ENCODE peak calls at places on chromosomes 16 and 17, in seven cellular contexts. One of them, this sample, is unnamed.

GRCh38 chr17:3911271-3912053 is 4.8 kb downstream of the P2RX1 start:
- DNase-seq in C1 segment of cervical spinal cord: no peak
- DNase-seq in HuH-7: no peak
- DNase-seq in adrenal gland: no peak
- DNase-seq in EH: no peak
- DNase-seq in fibroblast of mammary gland: no peak
- DNase-seq in amniotic stem cell: no peak
- DNase-seq in this sample: no peak

GRCh38 chr17:17523001-17523713 is 27.0 kb upstream of the RASD1 start:
- DNase-seq in C1 segment of cervical spinal cord: no peak
- DNase-seq in HuH-7: no peak
- DNase-seq in adrenal gland: no peak
- DNase-seq in EH: no peak
- DNase-seq in fibroblast of mammary gland: no peak
- DNase-seq in amniotic stem cell: no peak
- DNase-seq in this sample: no peak

GRCh38 chr17:58332720-58333395 is 4.3 kb upstream of the TSPOAP1 start:
- DNase-seq in C1 segment of cervical spinal cord: no peak
- DNase-seq in HuH-7: no peak
- DNase-seq in adrenal gland: no peak
- DNase-seq in EH: no peak
- DNase-seq in fibroblast of mammary gland: no peak
- DNase-seq in amniotic stem cell: no peak
- DNase-seq in this sample: no peak

GRCh38 chr17:55770220-55770870 is 19.5 kb downstream of the PCTP start:
- DNase-seq in C1 segment of cervical spinal cord: no peak
- DNase-seq in HuH-7: peak; percentile 39
- DNase-seq in adrenal gland: no peak
- DNase-seq in EH: peak; percentile 70
- DNase-seq in fibroblast of mammary gland: peak; percentile 89
- DNase-seq in amniotic stem cell: peak; percentile 6
- DNase-seq in this sample: peak; percentile 66

GRCh38 chr17:49575524-49576120 is at the start of gene NXPH3:
- DNase-seq in C1 segment of cervical spinal cord: peak; percentile 25
- DNase-seq in HuH-7: peak; percentile 94
- DNase-seq in adrenal gland: peak; percentile 58
- DNase-seq in EH: peak; percentile 68
- DNase-seq in fibroblast of mammary gland: peak; percentile 33
- DNase-seq in amniotic stem cell: no peak
- DNase-seq in this sample: no peak

GRCh38 chr17:32752934-32753333 is 124.0 kb downstream of the MYO1D start:
- DNase-seq in C1 segment of cervical spinal cord: no peak
- DNase-seq in HuH-7: no peak
- DNase-seq in adrenal gland: no peak
- DNase-seq in EH: no peak
- DNase-seq in fibroblast of mammary gland: no peak
- DNase-seq in amniotic stem cell: no peak
- DNase-seq in this sample: no peak

GRCh38 chr17:48453447-48453846 is 23.4 kb upstream of the SKAP1 start:
- DNase-seq in C1 segment of cervical spinal cord: no peak
- DNase-seq in HuH-7: no peak
- DNase-seq in adrenal gland: no peak
- DNase-seq in EH: no peak
- DNase-seq in fibroblast of mammary gland: no peak
- DNase-seq in amniotic stem cell: no peak
- DNase-seq in this sample: no peak

GRCh38 chr17:48261297-48261880 is 153.8 kb downstream of the SNX11 start:
- DNase-seq in C1 segment of cervical spinal cord: no peak
- DNase-seq in HuH-7: peak; percentile 28
- DNase-seq in adrenal gland: no peak
- DNase-seq in EH: peak; percentile 19
- DNase-seq in fibroblast of mammary gland: peak; percentile 28
- DNase-seq in amniotic stem cell: no peak
- DNase-seq in this sample: peak; percentile 32

GRCh38 chr17:79071161-79071560 is 3.5 kb upstream of the ENGASE start:
- DNase-seq in C1 segment of cervical spinal cord: no peak
- DNase-seq in HuH-7: no peak
- DNase-seq in adrenal gland: no peak
- DNase-seq in EH: no peak
- DNase-seq in fibroblast of mammary gland: no peak
- DNase-seq in amniotic stem cell: no peak
- DNase-seq in this sample: no peak

GRCh38 chr17:43039646-43040045 is 14.6 kb downstream of the RND2 start:
- DNase-seq in C1 segment of cervical spinal cord: no peak
- DNase-seq in HuH-7: no peak
- DNase-seq in adrenal gland: no peak
- DNase-seq in EH: no peak
- DNase-seq in fibroblast of mammary gland: no peak
- DNase-seq in amniotic stem cell: no peak
- DNase-seq in this sample: no peak

GRCh38 chr17:20092973-20093626 is 83.9 kb downstream of the SPECC1 start:
- DNase-seq in C1 segment of cervical spinal cord: no peak
- DNase-seq in HuH-7: no peak
- DNase-seq in adrenal gland: no peak
- DNase-seq in EH: no peak
- DNase-seq in fibroblast of mammary gland: no peak
- DNase-seq in amniotic stem cell: no peak
- DNase-seq in this sample: no peak

GRCh38 chr16:19182487-19182886 is 14.4 kb downstream of the SYT17 start:
- DNase-seq in C1 segment of cervical spinal cord: no peak
- DNase-seq in HuH-7: no peak
- DNase-seq in adrenal gland: no peak
- DNase-seq in EH: no peak
- DNase-seq in fibroblast of mammary gland: no peak
- DNase-seq in amniotic stem cell: no peak
- DNase-seq in this sample: no peak

GRCh38 chr16:88842806-88843205 is 13.9 kb downstream of the GALNS start:
- DNase-seq in C1 segment of cervical spinal cord: no peak
- DNase-seq in HuH-7: no peak
- DNase-seq in adrenal gland: no peak
- DNase-seq in EH: no peak
- DNase-seq in fibroblast of mammary gland: no peak
- DNase-seq in amniotic stem cell: no peak
- DNase-seq in this sample: no peak

GRCh38 chr16:1559446-1559975 is 26.0 kb downstream of the TMEM204 start:
- DNase-seq in C1 segment of cervical spinal cord: no peak
- DNase-seq in HuH-7: no peak
- DNase-seq in adrenal gland: no peak
- DNase-seq in EH: no peak
- DNase-seq in fibroblast of mammary gland: no peak
- DNase-seq in amniotic stem cell: no peak
- DNase-seq in this sample: no peak

GRCh38 chr16:9602201-9602600 is 510.8 kb downstream of the HAPSTR1 start:
- DNase-seq in C1 segment of cervical spinal cord: no peak
- DNase-seq in HuH-7: no peak
- DNase-seq in adrenal gland: no peak
- DNase-seq in EH: no peak
- DNase-seq in fibroblast of mammary gland: no peak
- DNase-seq in amniotic stem cell: no peak
- DNase-seq in this sample: no peak

GRCh38 chr16:19123535-19124178 is 9.9 kb downstream of the ITPRIPL2 start:
- DNase-seq in C1 segment of cervical spinal cord: no peak
- DNase-seq in HuH-7: no peak
- DNase-seq in adrenal gland: peak; percentile 60
- DNase-seq in EH: no peak
- DNase-seq in fibroblast of mammary gland: no peak
- DNase-seq in amniotic stem cell: no peak
- DNase-seq in this sample: no peak

GRCh38 chr17:19867094-19867653 is 562 bp downstream of the ULK2 start:
- DNase-seq in C1 segment of cervical spinal cord: peak; percentile 69
- DNase-seq in HuH-7: peak; percentile 66
- DNase-seq in adrenal gland: peak; percentile 71
- DNase-seq in EH: peak; percentile 72
- DNase-seq in fibroblast of mammary gland: peak; percentile 57
- DNase-seq in amniotic stem cell: no peak
- DNase-seq in this sample: peak; percentile 43

GRCh38 chr16:68756250-68757051 is 19.4 kb downstream of the CDH1 start:
- DNase-seq in C1 segment of cervical spinal cord: no peak
- DNase-seq in HuH-7: no peak
- DNase-seq in adrenal gland: no peak
- DNase-seq in EH: no peak
- DNase-seq in fibroblast of mammary gland: no peak
- DNase-seq in amniotic stem cell: no peak
- DNase-seq in this sample: no peak

GRCh38 chr17:7590743-7591142 is 849 bp upstream of the SOX15 start:
- DNase-seq in C1 segment of cervical spinal cord: no peak
- DNase-seq in HuH-7: no peak
- DNase-seq in adrenal gland: no peak
- DNase-seq in EH: peak; percentile 70
- DNase-seq in fibroblast of mammary gland: peak; percentile 65
- DNase-seq in amniotic stem cell: peak; percentile 45
- DNase-seq in this sample: peak; percentile 57

GRCh38 chr16:27470567-27471431 is 68.8 kb downstream of the IL21R start:
- DNase-seq in C1 segment of cervical spinal cord: no peak
- DNase-seq in HuH-7: no peak
- DNase-seq in adrenal gland: peak; percentile 78
- DNase-seq in EH: peak; percentile 81
- DNase-seq in fibroblast of mammary gland: peak; percentile 88
- DNase-seq in amniotic stem cell: no peak
- DNase-seq in this sample: peak; percentile 94

GRCh38 chr17:12667299-12667958 is 1.7 kb downstream of the MYOCD start:
- DNase-seq in C1 segment of cervical spinal cord: no peak
- DNase-seq in HuH-7: peak; percentile 66
- DNase-seq in adrenal gland: no peak
- DNase-seq in EH: peak; percentile 87
- DNase-seq in fibroblast of mammary gland: peak; percentile 72
- DNase-seq in amniotic stem cell: peak; percentile 52
- DNase-seq in this sample: peak; percentile 50

GRCh38 chr16:68642436-68643064 is 2.6 kb upstream of the CDH3 start:
- DNase-seq in C1 segment of cervical spinal cord: no peak
- DNase-seq in HuH-7: no peak
- DNase-seq in adrenal gland: no peak
- DNase-seq in EH: peak; percentile 48
- DNase-seq in fibroblast of mammary gland: no peak
- DNase-seq in amniotic stem cell: no peak
- DNase-seq in this sample: no peak

GRCh38 chr16:68744744-68745280 is 7.7 kb downstream of the CDH1 start:
- DNase-seq in C1 segment of cervical spinal cord: no peak
- DNase-seq in HuH-7: peak; percentile 74
- DNase-seq in adrenal gland: no peak
- DNase-seq in EH: no peak
- DNase-seq in fibroblast of mammary gland: no peak
- DNase-seq in amniotic stem cell: no peak
- DNase-seq in this sample: no peak

GRCh38 chr17:60356947-60357346 is 35.0 kb downstream of the USP32 start:
- DNase-seq in C1 segment of cervical spinal cord: no peak
- DNase-seq in HuH-7: no peak
- DNase-seq in adrenal gland: no peak
- DNase-seq in EH: peak; percentile 41
- DNase-seq in fibroblast of mammary gland: peak; percentile 37
- DNase-seq in amniotic stem cell: no peak
- DNase-seq in this sample: no peak

GRCh38 chr16:13793788-13794461 is 126.0 kb upstream of the ERCC4 start:
- DNase-seq in C1 segment of cervical spinal cord: peak; percentile 55
- DNase-seq in HuH-7: no peak
- DNase-seq in adrenal gland: no peak
- DNase-seq in EH: no peak
- DNase-seq in fibroblast of mammary gland: no peak
- DNase-seq in amniotic stem cell: no peak
- DNase-seq in this sample: no peak

GRCh38 chr16:54627616-54628015 is 303.0 kb upstream of the IRX5 start:
- DNase-seq in C1 segment of cervical spinal cord: no peak
- DNase-seq in HuH-7: no peak
- DNase-seq in adrenal gland: no peak
- DNase-seq in EH: no peak
- DNase-seq in fibroblast of mammary gland: peak; percentile 35
- DNase-seq in amniotic stem cell: no peak
- DNase-seq in this sample: peak; percentile 86

GRCh38 chr17:45234641-45235040 is 13.0 kb downstream of the FMNL1 start:
- DNase-seq in C1 segment of cervical spinal cord: no peak
- DNase-seq in HuH-7: peak; percentile 84
- DNase-seq in adrenal gland: no peak
- DNase-seq in EH: no peak
- DNase-seq in fibroblast of mammary gland: no peak
- DNase-seq in amniotic stem cell: no peak
- DNase-seq in this sample: no peak

GRCh38 chr17:77471984-77472836 is 331.4 kb downstream of the SEC14L1 start:
- DNase-seq in C1 segment of cervical spinal cord: peak; percentile 62
- DNase-seq in HuH-7: no peak
- DNase-seq in adrenal gland: no peak
- DNase-seq in EH: peak; percentile 82
- DNase-seq in fibroblast of mammary gland: peak; percentile 71
- DNase-seq in amniotic stem cell: no peak
- DNase-seq in this sample: peak; percentile 34

GRCh38 chr16:27529962-27530361 is 19.8 kb downstream of the GTF3C1 start:
- DNase-seq in C1 segment of cervical spinal cord: peak; percentile 7
- DNase-seq in HuH-7: no peak
- DNase-seq in adrenal gland: no peak
- DNase-seq in EH: peak; percentile 88
- DNase-seq in fibroblast of mammary gland: peak; percentile 76
- DNase-seq in amniotic stem cell: no peak
- DNase-seq in this sample: peak; percentile 92

GRCh38 chr16:19044781-19045180 is 22.6 kb upstream of the COQ7 start:
- DNase-seq in C1 segment of cervical spinal cord: no peak
- DNase-seq in HuH-7: no peak
- DNase-seq in adrenal gland: no peak
- DNase-seq in EH: no peak
- DNase-seq in fibroblast of mammary gland: peak; percentile 28
- DNase-seq in amniotic stem cell: no peak
- DNase-seq in this sample: peak; percentile 86

GRCh38 chr17:66507103-66507923 is 204.9 kb downstream of the PRKCA start:
- DNase-seq in C1 segment of cervical spinal cord: peak; percentile 32
- DNase-seq in HuH-7: no peak
- DNase-seq in adrenal gland: peak; percentile 50
- DNase-seq in EH: peak; percentile 76
- DNase-seq in fibroblast of mammary gland: peak; percentile 84
- DNase-seq in amniotic stem cell: no peak
- DNase-seq in this sample: peak; percentile 68

GRCh38 chr16:79571753-79572544 is 28.6 kb downstream of the MAF start:
- DNase-seq in C1 segment of cervical spinal cord: no peak
- DNase-seq in HuH-7: no peak
- DNase-seq in adrenal gland: no peak
- DNase-seq in EH: no peak
- DNase-seq in fibroblast of mammary gland: no peak
- DNase-seq in amniotic stem cell: no peak
- DNase-seq in this sample: no peak

GRCh38 chr16:9489823-9490467 is 398.5 kb downstream of the HAPSTR1 start:
- DNase-seq in C1 segment of cervical spinal cord: peak; percentile 56
- DNase-seq in HuH-7: no peak
- DNase-seq in adrenal gland: peak; percentile 27
- DNase-seq in EH: no peak
- DNase-seq in fibroblast of mammary gland: no peak
- DNase-seq in amniotic stem cell: no peak
- DNase-seq in this sample: no peak

This sample was measured in RPMI7951.